ENCODE peak calls at places on chromosomes 5 and 9, in nine cellular contexts. U is lower lobe of right lung; T is AG08395; N is activated CD8-positive, alpha-beta memory T cell treated with anti-CD3 and anti-CD28 coated beads, Interleukin-2, amount 50 U/mL, for 48 hours; M is HT1080; S is mesenchymal stem cell; O is endodermal cell; Q is HEK293T; E is GM13977. A is an unnamed sample.
A peak's percentile ranks its signal among the peaks of the same experiment; 100 is the strongest.

GRCh38 chr9:99820330-99821186 is 1.1 kb upstream of the NR4A3 start:
- DNase-seq in U (peak; percentile 65), T (peak; percentile 40), N (peak; percentile 75), M (peak; percentile 41), S (peak; percentile 92), O (no peak), Q (no peak), E (peak; percentile 76), A (peak; percentile 71)

GRCh38 chr5:56264417-56265025 is 31.4 kb upstream of the ANKRD55 start:
- DNase-seq in U (no peak), T (peak; percentile 44), N (no peak), M (peak; percentile 65), S (peak; percentile 27), O (peak; percentile 89), Q (peak; percentile 65), E (no peak), A (peak; percentile 75)

GRCh38 chr5:138981131-138981530 is 106.0 kb upstream of the LRRTM2 start:
- DNase-seq in U (no peak), T (peak; percentile 78), N (no peak), M (peak; percentile 39), S (peak; percentile 40), O (peak; percentile 7), Q (no peak), E (no peak), A (peak; percentile 78)

GRCh38 chr5:52725781-52726180 is 61.9 kb upstream of the ITGA1 start:
- DNase-seq in U (no peak), T (no peak), N (no peak), M (no peak), S (no peak), O (no peak), Q (no peak), E (no peak), A (no peak)

GRCh38 chr5:147576646-147577535 is 67.0 kb upstream of the DPYSL3 start:
- DNase-seq in U (peak; percentile 55), T (peak; percentile 62), N (peak; percentile 79), M (peak; percentile 42), S (peak; percentile 41), O (peak; percentile 91), Q (peak; percentile 54), E (peak; percentile 35), A (peak; percentile 61)

GRCh38 chr5:55820488-55820887 is 30.7 kb upstream of the IL31RA start:
- DNase-seq in U (no peak), T (no peak), N (no peak), M (no peak), S (no peak), O (no peak), Q (no peak), E (no peak), A (no peak)

GRCh38 chr5:176901260-176902101 is 2.3 kb upstream of the HK3 start:
- DNase-seq in U (no peak), T (no peak), N (peak; percentile 51), M (no peak), S (no peak), O (no peak), Q (no peak), E (no peak), A (no peak)

GRCh38 chr5:51881901-51882300 is 498.7 kb downstream of the ISL1 start:
- DNase-seq in U (no peak), T (no peak), N (no peak), M (no peak), S (peak; percentile 52), O (peak; percentile 61), Q (no peak), E (no peak), A (no peak)

GRCh38 chr5:95392593-95393182 is 1.5 kb downstream of the FAM81B start:
- DNase-seq in U (no peak), T (no peak), N (no peak), M (peak; percentile 49), S (peak; percentile 60), O (no peak), Q (no peak), E (no peak), A (peak; percentile 51)

GRCh38 chr9:36316629-36317317 is 58.5 kb upstream of the GNE start:
- DNase-seq in U (no peak), T (no peak), N (no peak), M (no peak), S (no peak), O (no peak), Q (no peak), E (no peak), A (no peak)

GRCh38 chr5:38540348-38540747 is 16.1 kb downstream of the LIFR start:
- DNase-seq in U (peak; percentile 60), T (no peak), N (no peak), M (no peak), S (no peak), O (no peak), Q (no peak), E (no peak), A (no peak)

GRCh38 chr5:37005946-37006540 is 129.5 kb downstream of the NIPBL start:
- DNase-seq in U (no peak), T (peak; percentile 21), N (no peak), M (peak; percentile 7), S (peak; percentile 44), O (no peak), Q (peak; percentile 7), E (peak; percentile 18), A (no peak)

GRCh38 chr9:88783613-88784230 is 207.5 kb upstream of the S1PR3 start:
- DNase-seq in U (no peak), T (no peak), N (no peak), M (no peak), S (no peak), O (no peak), Q (no peak), E (no peak), A (no peak)

GRCh38 chr5:38695021-38695961 is 138.8 kb upstream of the LIFR start:
- DNase-seq in U (no peak), T (no peak), N (no peak), M (no peak), S (peak; percentile 78), O (no peak), Q (no peak), E (no peak), A (no peak)

GRCh38 chr9:81431662-81432061 is 257.7 kb downstream of the TLE1 start:
- DNase-seq in U (no peak), T (peak; percentile 93), N (no peak), M (peak; percentile 83), S (peak; percentile 99), O (no peak), Q (no peak), E (no peak), A (peak; percentile 91)

GRCh38 chr5:10702911-10703491 is 58.0 kb downstream of the DAP start:
- DNase-seq in U (no peak), T (no peak), N (no peak), M (peak; percentile 44), S (peak; percentile 47), O (no peak), Q (no peak), E (no peak), A (peak; percentile 62)

GRCh38 chr9:129496187-129497063 is 124.5 kb downstream of the C9orf50 start:
- DNase-seq in U (peak; percentile 95), T (peak; percentile 87), N (peak; percentile 90), M (peak; percentile 88), S (peak; percentile 97), O (peak; percentile 98), Q (peak; percentile 70), E (peak; percentile 76), A (peak; percentile 91)

GRCh38 chr5:179919487-179920060 is 11.9 kb upstream of the TBC1D9B start:
- DNase-seq in U (no peak), T (no peak), N (peak; percentile 38), M (no peak), S (no peak), O (no peak), Q (no peak), E (no peak), A (no peak)

GRCh38 chr5:4990017-4990416 is 150.1 kb upstream of the ADAMTS16 start:
- DNase-seq in U (no peak), T (no peak), N (no peak), M (no peak), S (no peak), O (no peak), Q (no peak), E (no peak), A (no peak)

GRCh38 chr9:129052592-129052991 is 16.2 kb downstream of the MIGA2 start:
- DNase-seq in U (peak; percentile 87), T (no peak), N (no peak), M (no peak), S (no peak), O (no peak), Q (no peak), E (no peak), A (no peak)

GRCh38 chr5:91219803-91220371 is 163.2 kb downstream of the ARRDC3 start:
- DNase-seq in U (no peak), T (peak; percentile 20), N (no peak), M (no peak), S (no peak), O (peak; percentile 73), Q (peak; percentile 28), E (peak; percentile 21), A (peak; percentile 36)

GRCh38 chr5:29811914-29812679 is 1381.4 kb upstream of the CDH6 start:
- DNase-seq in U (no peak), T (peak; percentile 1), N (no peak), M (peak; percentile 2), S (no peak), O (peak; percentile 49), Q (no peak), E (no peak), A (no peak)

GRCh38 chr5:68169898-68170297 is 45.7 kb upstream of the PIK3R1 start:
- DNase-seq in U (no peak), T (no peak), N (no peak), M (no peak), S (peak; percentile 18), O (no peak), Q (no peak), E (no peak), A (no peak)

GRCh38 chr5:58462623-58463230 is 2.8 kb upstream of the PLK2 start:
- DNase-seq in U (no peak), T (peak; percentile 50), N (no peak), M (peak; percentile 61), S (peak; percentile 79), O (no peak), Q (peak; percentile 14), E (peak; percentile 50), A (peak; percentile 54)

GRCh38 chr9:133992780-133993634 is 883 bp upstream of the VAV2 start:
- DNase-seq in U (peak; percentile 84), T (peak; percentile 89), N (peak; percentile 87), M (peak; percentile 88), S (peak; percentile 89), O (peak; percentile 89), Q (peak; percentile 80), E (peak; percentile 92), A (peak; percentile 96)

GRCh38 chr5:67648201-67648671 is 451.6 kb upstream of the CD180 start:
- DNase-seq in U (peak; percentile 63), T (peak; percentile 67), N (no peak), M (no peak), S (no peak), O (no peak), Q (no peak), E (no peak), A (peak; percentile 60)

GRCh38 chr5:116532762-116533525 is 41.7 kb downstream of the SEMA6A start:
- DNase-seq in U (no peak), T (no peak), N (no peak), M (no peak), S (no peak), O (no peak), Q (no peak), E (no peak), A (no peak)

GRCh38 chr5:73902327-73903051 is 276.5 kb downstream of the ARHGEF28 start:
- DNase-seq in U (no peak), T (peak; percentile 62), N (no peak), M (peak; percentile 36), S (peak; percentile 72), O (peak; percentile 54), Q (peak; percentile 54), E (peak; percentile 57), A (peak; percentile 61)

GRCh38 chr5:102759289-102759688 is 4.2 kb downstream of the PAM start:
- DNase-seq in U (no peak), T (no peak), N (no peak), M (no peak), S (no peak), O (no peak), Q (no peak), E (no peak), A (no peak)

GRCh38 chr9:133199648-133200321 is 9.3 kb downstream of the OBP2B start:
- DNase-seq in U (peak; percentile 59), T (no peak), N (peak; percentile 63), M (no peak), S (no peak), O (peak; percentile 68), Q (no peak), E (no peak), A (no peak)

GRCh38 chr9:132977626-132978450 is 656 bp upstream of the GFI1B start:
- DNase-seq in U (peak; percentile 71), T (peak; percentile 70), N (peak; percentile 87), M (peak; percentile 39), S (peak; percentile 60), O (peak; percentile 94), Q (peak; percentile 81), E (peak; percentile 79), A (peak; percentile 79)

A was measured in Daoy.